ENCODE peak calls at places on chromosomes 5 and 9, in eight cellular contexts. T is psoas muscle, L is mesenchymal stem cell, X is IMR-90, F is spleen, S is heart left ventricle, D is PC-9, Q is stomach. W is an unnamed sample. For H3K4me1, the result is how much of the 10 kb centered on the place peaks cover.

GRCh38 chr9:8730618-8731017 is 931.0 kb upstream of the DMAC1 start:
- DNase-seq in Q (no peak), L (no peak), F (no peak), X (no peak), T (no peak), D (no peak), S (no peak), W (no peak)

GRCh38 chr9:10079284-10079964 is 533.4 kb downstream of the PTPRD start:
- DNase-seq in T (no peak), L (no peak), S (no peak), X (no peak), F (no peak), Q (no peak), D (no peak), W (no peak)

GRCh38 chr5:113169720-113170119 is 193.1 kb downstream of the DCP2 start:
- DNase-seq in T (no peak), Q (no peak), X (peak), D (peak), L (peak), F (no peak), S (no peak), W (no peak)

GRCh38 chr5:79069488-79070001 is at the start of the genes BHMT2 and DMGDH:
- DNase-seq in S (peak), Q (no peak), T (peak), X (peak), F (no peak), D (no peak), L (no peak), W (peak)

GRCh38 chr9:95009459-95009858 is 283.0 kb downstream of the AOPEP start:
- DNase-seq in F (no peak), D (no peak), Q (no peak), T (no peak), L (no peak), X (no peak), S (no peak), W (no peak)

GRCh38 chr5:15013654-15014463 is 142.3 kb upstream of the ANKH start:
- DNase-seq in L (peak), T (no peak), S (no peak), D (no peak), Q (no peak), X (peak), F (no peak), W (peak)

GRCh38 chr5:146722361-146722779 is 156.2 kb downstream of the PPP2R2B start:
- DNase-seq in T (no peak), S (no peak), L (peak), F (no peak), D (no peak), Q (no peak), X (peak), W (peak)

GRCh38 chr9:133729646-133730281 is 8.4 kb downstream of the SARDH start:
- DNase-seq in X (no peak), L (no peak), S (no peak), D (no peak), F (no peak), Q (peak), T (no peak), W (no peak)

GRCh38 chr9:127104465-127105311 is 17.7 kb downstream of the ANGPTL2 start:
- DNase-seq in F (no peak), X (peak), D (no peak), Q (no peak), L (no peak), T (no peak), S (no peak), W (no peak)

GRCh38 chr9:98339987-98340564 is 84.6 kb upstream of the TBC1D2 start:
- DNase-seq in F (no peak), S (no peak), D (no peak), T (no peak), Q (no peak), L (no peak), X (no peak), W (no peak)

GRCh38 chr9:69857131-69857530 is 36.5 kb downstream of the CFAP95 start:
- DNase-seq in X (peak), D (no peak), S (no peak), T (no peak), F (no peak), L (no peak), Q (no peak), W (peak)

GRCh38 chr5:100902406-100903035 is 561 bp downstream of the ST8SIA4 start:
- DNase-seq in T (no peak), D (no peak), L (peak), F (peak), Q (no peak), X (no peak), S (no peak), W (peak)

GRCh38 chr9:8071445-8071798 is 271.8 kb upstream of the DMAC1 start:
- DNase-seq in D (no peak), Q (no peak), X (no peak), L (no peak), S (no peak), F (no peak), T (no peak), W (no peak)

GRCh38 chr5:62692946-62693713 is 114.5 kb downstream of the LRRC70 start:
- DNase-seq in F (no peak), D (no peak), Q (no peak), S (no peak), T (no peak), X (no peak), L (no peak), W (no peak)

GRCh38 chr9:127903557-127904475 is 4.4 kb upstream of the ST6GALNAC6 start:
- DNase-seq in F (peak), Q (peak), X (no peak), T (peak), L (peak), D (no peak), S (peak), W (no peak)

GRCh38 chr5:116998024-116998423 is 423.4 kb upstream of the SEMA6A start:
- DNase-seq in X (no peak), Q (no peak), T (no peak), F (no peak), D (no peak), L (no peak), S (no peak), W (no peak)

GRCh38 chr9:97293827-97294226 is 13.6 kb upstream of the CCDC180 start:
- DNase-seq in Q (no peak), L (no peak), X (no peak), F (no peak), T (no peak), D (no peak), S (no peak), W (no peak)

GRCh38 chr5:36870399-36871040 is 6.0 kb upstream of the NIPBL start:
- DNase-seq in F (no peak), D (peak), L (peak), X (peak), S (no peak), T (no peak), Q (no peak), W (peak)

GRCh38 chr9:86721843-86722705 is 225.2 kb downstream of the GAS1 start:
- DNase-seq in T (peak), F (no peak), X (peak), D (peak), Q (no peak), L (peak), S (peak), W (peak)

GRCh38 chr5:154461531-154461930 is 15.7 kb downstream of the SAP30L start:
- DNase-seq in X (peak), D (no peak), L (peak), T (no peak), Q (no peak), S (no peak), F (no peak), W (no peak)

GRCh38 chr9:94718936-94719335 is 7.6 kb upstream of the AOPEP start:
- DNase-seq in Q (no peak), D (no peak), S (no peak), X (no peak), F (no peak), T (no peak), L (no peak), W (no peak)

GRCh38 chr9:86763795-86764194 is 183.5 kb downstream of the GAS1 start:
- DNase-seq in S (no peak), F (no peak), Q (no peak), D (no peak), L (no peak), T (no peak), X (no peak), W (no peak)

GRCh38 chr5:37495668-37496067 is 116.5 kb downstream of the WDR70 start:
- DNase-seq in T (no peak), L (peak), S (no peak), Q (no peak), D (no peak), F (no peak), X (peak), W (peak)

GRCh38 chr5:172758836-172759149 is 12.2 kb downstream of the DUSP1 start:
- DNase-seq in Q (no peak), X (no peak), D (no peak), S (no peak), T (no peak), L (no peak), F (no peak), W (no peak)

DNA sequence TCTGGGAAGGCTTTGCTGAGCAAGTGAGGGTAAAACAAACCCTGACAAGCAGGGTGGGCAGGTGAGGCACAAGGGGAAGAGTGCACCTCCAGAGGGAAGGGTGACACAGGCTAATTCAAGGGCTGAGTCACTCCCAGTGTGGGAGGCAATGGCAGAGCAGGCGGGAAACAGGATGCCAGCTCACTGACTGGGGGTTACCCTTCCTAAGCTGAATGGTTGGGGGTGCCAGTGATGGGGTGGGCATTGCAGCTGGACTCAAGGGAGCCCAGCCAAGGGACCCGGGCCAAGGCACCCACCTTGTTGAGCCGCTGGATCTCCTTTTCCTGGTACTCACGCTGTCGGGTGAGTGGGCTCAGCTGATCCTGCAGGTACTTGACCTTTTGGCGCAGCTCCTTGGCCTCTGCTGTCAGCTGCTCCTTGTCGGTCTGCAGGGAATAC is 18.4 kb downstream of the GPX3 start:
- DNase-seq in T (peak), S (no peak), L (peak), F (peak), D (no peak), Q (no peak), X (peak), W (peak)
- H3K27ac ChIP-seq in T (peak), S (peak), L (peak), F (peak), D (peak), Q (peak), X (peak), W (peak)

DNA sequence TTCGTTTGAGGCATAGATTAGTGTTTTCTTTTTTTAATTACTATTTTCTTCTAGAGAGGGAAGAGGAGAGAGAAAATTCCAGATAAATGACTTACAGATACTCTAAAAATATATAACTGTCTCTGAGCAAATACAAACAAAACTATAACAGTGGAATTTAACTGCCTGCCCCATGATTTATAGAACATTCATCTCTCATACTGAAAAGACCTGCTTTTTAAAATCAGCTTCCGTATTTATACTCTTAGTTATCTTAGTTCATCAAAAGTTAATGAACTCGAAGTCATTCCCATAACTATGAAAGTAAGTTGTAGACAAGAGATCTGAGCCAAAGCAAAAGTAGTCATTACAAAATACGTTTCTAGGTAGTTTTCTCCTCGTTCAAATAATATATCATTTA is 123.8 kb upstream of the DMRT1 start:
- DNase-seq in L (no peak), S (no peak), F (no peak), T (no peak), D (no peak), X (no peak), Q (no peak), W (no peak)
- H3K4me1 ChIP-seq in L (under half), S (half or more), F (under half), T (half or more), D (under half), X (under half), Q (under half), W (under half)

GRCh38 chr9:81369136-81369535 is 320.2 kb downstream of the TLE1 start:
- DNase-seq in X (no peak), D (no peak), L (no peak), F (no peak), Q (no peak), S (no peak), T (no peak), W (no peak)
- H3K27ac ChIP-seq in X (no peak), D (no peak), L (no peak), F (no peak), Q (no peak), S (no peak), T (no peak), W (no peak)

DNA sequence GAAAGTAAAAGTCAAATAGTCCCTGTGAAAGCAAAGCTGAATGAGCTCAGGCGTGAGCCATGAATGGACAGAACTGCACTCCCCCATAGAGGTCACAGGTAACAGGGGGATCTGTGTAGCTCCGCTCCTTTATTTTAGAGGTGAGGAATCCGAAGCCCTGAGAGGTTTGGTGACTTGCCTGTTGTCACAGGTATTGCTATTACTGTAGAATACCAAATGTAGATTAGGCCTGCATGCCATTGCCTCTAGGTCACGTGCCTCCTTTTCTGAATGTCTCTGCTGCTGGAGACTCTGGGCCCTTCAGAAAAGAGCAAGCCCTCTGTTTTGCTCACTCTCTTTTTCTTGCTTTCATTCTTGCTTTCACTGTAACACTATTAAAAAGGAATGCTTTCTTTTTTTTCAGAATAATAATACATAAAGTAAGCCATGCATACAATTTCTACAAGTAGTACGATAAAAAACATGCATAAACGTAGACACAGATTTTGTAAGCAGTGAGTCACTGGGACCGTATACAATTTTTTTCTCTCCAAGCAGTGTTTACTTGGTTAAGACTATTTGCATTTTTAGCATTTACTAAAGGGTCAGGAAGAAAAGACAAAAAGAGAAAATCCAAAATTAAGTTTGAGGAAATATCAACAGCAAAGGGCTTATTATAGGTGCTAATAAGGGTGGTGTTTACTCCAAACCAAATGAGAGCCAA is 568.7 kb upstream of the ADAMTS16 start:
- DNase-seq in S (no peak), F (no peak), T (no peak), Q (no peak), X (no peak), D (no peak), L (no peak), W (no peak)
- H3K4me1 ChIP-seq in S (under half), F (under half), T (under half), Q (under half), X (under half), D (under half), L (under half), W (under half)

GRCh38 chr9:135579356-135579755 is 17.8 kb downstream of the PAEP start:
- DNase-seq in Q (no peak), T (no peak), S (no peak), X (no peak), F (no peak), D (no peak), L (no peak), W (no peak)
- H3K27ac ChIP-seq in Q (no peak), T (no peak), S (no peak), X (no peak), F (no peak), D (no peak), L (no peak), W (no peak)